ENCODE peak calls at places on chromosomes 4 and X, in nine cellular contexts. A is amniotic stem cell; V is cardiac muscle cell; H is uterus; G is activated CD4-positive, alpha-beta T cell treated with anti-CD3 and anti-CD28 coated beads for 4 hours; K is upper lobe of right lung; Z is KG1; X is naive thymus-derived CD4-positive, alpha-beta T cell; L is GM23248. M is an unnamed sample.

GRCh38 chrX:39613508-39613921 is 484.2 kb downstream of the BCOR start:
- DNase-seq in A (no peak), V (peak), H (peak), G (no peak), K (no peak), Z (no peak), X (no peak), L (peak), M (no peak)

GRCh38 chrX:9859711-9860555 is 73.7 kb downstream of the SHROOM2 start:
- DNase-seq in A (peak), V (no peak), H (no peak), G (no peak), K (no peak), Z (no peak), X (no peak), L (peak), M (no peak)

GRCh38 chrX:101206471-101206870 is 13.1 kb upstream of the DRP2 start:
- DNase-seq in A (peak), V (peak), H (no peak), G (no peak), K (no peak), Z (no peak), X (no peak), L (peak), M (no peak)

GRCh38 chrX:151773434-151773833 is 38.9 kb downstream of the CNGA2 start:
- DNase-seq in A (no peak), V (no peak), H (no peak), G (no peak), K (no peak), Z (no peak), X (no peak), L (no peak), M (no peak)

GRCh38 chr4:4269856-4270255 is 20.1 kb downstream of the LYAR start:
- DNase-seq in A (no peak), V (no peak), H (no peak), G (peak), K (no peak), Z (no peak), X (no peak), L (no peak), M (no peak)

GRCh38 chr4:75675004-75675531 is 1.9 kb upstream of the G3BP2 start:
- DNase-seq in A (no peak), V (no peak), H (no peak), G (no peak), K (no peak), Z (no peak), X (no peak), L (no peak), M (no peak)

GRCh38 chr4:47926667-47927258 is 12.4 kb upstream of the NFXL1 start:
- DNase-seq in A (peak), V (peak), H (peak), G (peak), K (peak), Z (no peak), X (no peak), L (peak), M (peak)

GRCh38 chrX:68462197-68462596 is 28.9 kb upstream of the OPHN1 start:
- DNase-seq in A (no peak), V (no peak), H (no peak), G (no peak), K (no peak), Z (no peak), X (no peak), L (peak), M (no peak)

GRCh38 chrX:48573690-48574269 is 504 bp upstream of the RBM3 start:
- DNase-seq in A (no peak), V (no peak), H (peak), G (no peak), K (no peak), Z (no peak), X (peak), L (no peak), M (no peak)

GRCh38 chr4:5747746-5748365 is 36.9 kb downstream of the EVC start:
- DNase-seq in A (peak), V (no peak), H (peak), G (no peak), K (peak), Z (no peak), X (no peak), L (peak), M (peak)

M was measured in fibroblast of the conjunctiva.